ENCODE peak calls at places on chromosomes 4 and X, in seven cellular contexts. One of them, this sample, is unnamed.

GRCh38 chrX:25003066-25003849 is 12.5 kb downstream of the ARX start:
- DNase-seq in H9: peak
- DNase-seq in mesendoderm: peak
- DNase-seq in IMR-90: no peak
- DNase-seq in neuronal stem cell: no peak
- DNase-seq in mesenchymal stem cell: no peak
- DNase-seq in H1: no peak
- DNase-seq in this sample: peak

GRCh38 chr4:120723986-120724385 is 198.5 kb downstream of the PRDM5 start:
- DNase-seq in mesendoderm: no peak
- DNase-seq in IMR-90: no peak
- DNase-seq in mesenchymal stem cell: peak
- DNase-seq in H1: no peak
- DNase-seq in neuronal stem cell: no peak
- DNase-seq in H9: no peak
- DNase-seq in this sample: no peak

GRCh38 chr4:189096717-189097116 is 844.0 kb upstream of the FRG1 start:
- DNase-seq in H9: peak
- DNase-seq in H1: no peak
- DNase-seq in neuronal stem cell: no peak
- DNase-seq in IMR-90: no peak
- DNase-seq in mesendoderm: peak
- DNase-seq in mesenchymal stem cell: no peak
- DNase-seq in this sample: peak

GRCh38 chr4:3708103-3708510 is 58.1 kb upstream of the ADRA2C start:
- DNase-seq in mesenchymal stem cell: no peak
- DNase-seq in H9: no peak
- DNase-seq in H1: no peak
- DNase-seq in neuronal stem cell: no peak
- DNase-seq in mesendoderm: no peak
- DNase-seq in IMR-90: no peak
- DNase-seq in this sample: no peak

GRCh38 chrX:70138622-70139021 is 5.4 kb downstream of the IGBP1 start:
- DNase-seq in neuronal stem cell: no peak
- DNase-seq in IMR-90: no peak
- DNase-seq in H9: no peak
- DNase-seq in mesendoderm: no peak
- DNase-seq in mesenchymal stem cell: no peak
- DNase-seq in H1: no peak
- DNase-seq in this sample: no peak

GRCh38 chr4:15913631-15913970 is 24.9 kb downstream of the FGFBP1 start:
- DNase-seq in H1: no peak
- DNase-seq in neuronal stem cell: no peak
- DNase-seq in mesendoderm: peak
- DNase-seq in H9: no peak
- DNase-seq in IMR-90: peak
- DNase-seq in mesenchymal stem cell: peak
- DNase-seq in this sample: peak

GRCh38 chrX:3169421-3169820 is 128.2 kb downstream of the ARSF start:
- DNase-seq in mesenchymal stem cell: no peak
- DNase-seq in IMR-90: no peak
- DNase-seq in neuronal stem cell: no peak
- DNase-seq in mesendoderm: no peak
- DNase-seq in H1: no peak
- DNase-seq in H9: no peak
- DNase-seq in this sample: no peak

GRCh38 chr4:70601422-70602039 is 9.5 kb downstream of the AMBN start:
- DNase-seq in H1: peak
- DNase-seq in mesendoderm: peak
- DNase-seq in mesenchymal stem cell: peak
- DNase-seq in IMR-90: peak
- DNase-seq in H9: peak
- DNase-seq in neuronal stem cell: peak
- DNase-seq in this sample: peak

GRCh38 chr4:152690706-152691651 is 11.2 kb upstream of the TMEM154 start:
- DNase-seq in H1: no peak
- DNase-seq in mesendoderm: no peak
- DNase-seq in neuronal stem cell: no peak
- DNase-seq in IMR-90: no peak
- DNase-seq in mesenchymal stem cell: peak
- DNase-seq in H9: no peak
- DNase-seq in this sample: no peak

DNA sequence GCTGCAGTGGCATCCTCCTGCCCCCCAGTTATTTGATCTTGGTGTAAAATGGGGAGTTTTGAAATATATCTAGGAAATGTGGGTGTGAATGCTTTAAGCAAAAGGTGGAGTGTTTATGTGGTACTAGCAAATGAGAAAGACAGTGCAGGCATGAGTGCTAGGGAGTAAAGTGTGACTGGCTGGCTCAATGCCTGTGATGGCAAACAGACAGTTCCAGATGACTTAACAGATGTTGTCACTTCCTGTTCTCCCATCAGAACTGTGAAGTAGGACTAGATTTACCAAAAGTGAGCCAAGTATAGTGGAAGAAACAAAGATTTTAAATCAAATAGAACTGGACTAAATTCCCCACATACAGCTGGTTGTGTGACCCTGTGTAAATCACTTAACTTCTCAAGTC is 8.4 kb upstream of the AMOT start:
- DNase-seq in neuronal stem cell: no peak
- DNase-seq in mesendoderm: no peak
- DNase-seq in mesenchymal stem cell: peak
- DNase-seq in H9: no peak
- DNase-seq in H1: no peak
- DNase-seq in IMR-90: peak
- DNase-seq in this sample: no peak
- H2BK120ac ChIP-seq in neuronal stem cell: no peak
- H2BK120ac ChIP-seq in mesendoderm: no peak
- H2BK120ac ChIP-seq in mesenchymal stem cell: no peak
- H2BK120ac ChIP-seq in H9: no peak
- H2BK120ac ChIP-seq in H1: no peak
- H2BK120ac ChIP-seq in IMR-90: no peak
- H2BK120ac ChIP-seq in this sample: peak

GRCh38 chr4:23219779-23220408 is 527.2 kb downstream of the GBA3 start:
- DNase-seq in mesendoderm: no peak
- DNase-seq in H1: no peak
- DNase-seq in H9: no peak
- DNase-seq in mesenchymal stem cell: no peak
- DNase-seq in neuronal stem cell: no peak
- DNase-seq in IMR-90: no peak
- DNase-seq in this sample: no peak
- H4K8ac ChIP-seq in mesendoderm: no peak
- H4K8ac ChIP-seq in H1: no peak
- H4K8ac ChIP-seq in H9: no peak
- H4K8ac ChIP-seq in mesenchymal stem cell: no peak
- H4K8ac ChIP-seq in neuronal stem cell: no peak
- H4K8ac ChIP-seq in IMR-90: no peak
- H4K8ac ChIP-seq in this sample: no peak

GRCh38 chr4:115871596-115871995 is 758.2 kb upstream of the NDST4 start:
- DNase-seq in IMR-90: no peak
- DNase-seq in neuronal stem cell: no peak
- DNase-seq in mesendoderm: no peak
- DNase-seq in H1: no peak
- DNase-seq in H9: no peak
- DNase-seq in mesenchymal stem cell: no peak
- DNase-seq in this sample: no peak

DNA sequence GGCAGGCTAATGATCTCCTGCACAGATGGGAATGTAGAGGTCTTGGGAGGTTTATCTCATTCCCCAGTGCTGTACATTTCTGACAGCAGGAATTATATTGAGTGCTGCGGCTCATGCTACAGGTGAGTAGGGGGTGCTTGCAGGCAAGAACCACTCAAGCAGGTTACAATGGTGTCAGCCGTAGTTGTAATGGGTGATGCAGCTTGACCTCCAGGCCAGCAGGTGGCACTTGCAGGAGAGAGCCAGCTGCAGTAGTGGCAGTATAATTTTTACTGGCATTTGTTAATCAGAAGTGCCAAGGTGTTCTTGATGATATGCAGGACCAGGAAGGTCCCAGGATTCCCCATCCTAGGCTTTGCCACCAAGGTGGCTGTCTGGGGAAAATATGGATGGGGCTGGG is 759.6 kb upstream of the NDST4 start:
- DNase-seq in IMR-90: no peak
- DNase-seq in mesenchymal stem cell: no peak
- DNase-seq in H9: no peak
- DNase-seq in H1: no peak
- DNase-seq in neuronal stem cell: no peak
- DNase-seq in mesendoderm: no peak
- DNase-seq in this sample: no peak
- H2BK120ac ChIP-seq in IMR-90: no peak
- H2BK120ac ChIP-seq in mesenchymal stem cell: no peak
- H2BK120ac ChIP-seq in H9: no peak
- H2BK120ac ChIP-seq in H1: no peak
- H2BK120ac ChIP-seq in neuronal stem cell: no peak
- H2BK120ac ChIP-seq in mesendoderm: no peak
- H2BK120ac ChIP-seq in this sample: no peak

GRCh38 chr4:148204892-148205291 is 237.3 kb downstream of the NR3C2 start:
- DNase-seq in IMR-90: no peak
- DNase-seq in H1: no peak
- DNase-seq in mesenchymal stem cell: no peak
- DNase-seq in neuronal stem cell: no peak
- DNase-seq in H9: no peak
- DNase-seq in mesendoderm: no peak
- DNase-seq in this sample: no peak
- H4K8ac ChIP-seq in IMR-90: no peak
- H4K8ac ChIP-seq in H1: no peak
- H4K8ac ChIP-seq in mesenchymal stem cell: no peak
- H4K8ac ChIP-seq in neuronal stem cell: no peak
- H4K8ac ChIP-seq in H9: no peak
- H4K8ac ChIP-seq in mesendoderm: no peak
- H4K8ac ChIP-seq in this sample: no peak

GRCh38 chr4:110705440-110705782 is 82.5 kb upstream of the PITX2 start:
- DNase-seq in mesendoderm: no peak
- DNase-seq in H9: no peak
- DNase-seq in neuronal stem cell: no peak
- DNase-seq in H1: no peak
- DNase-seq in IMR-90: no peak
- DNase-seq in mesenchymal stem cell: no peak
- DNase-seq in this sample: no peak

GRCh38 chr4:110704748-110705439 is 82.0 kb upstream of the PITX2 start:
- DNase-seq in H9: no peak
- DNase-seq in H1: no peak
- DNase-seq in IMR-90: no peak
- DNase-seq in neuronal stem cell: no peak
- DNase-seq in mesenchymal stem cell: no peak
- DNase-seq in mesendoderm: no peak
- DNase-seq in this sample: no peak

GRCh38 chr4:110702326-110702725 is 79.4 kb upstream of the PITX2 start:
- DNase-seq in neuronal stem cell: no peak
- DNase-seq in mesendoderm: peak
- DNase-seq in mesenchymal stem cell: no peak
- DNase-seq in H9: no peak
- DNase-seq in H1: no peak
- DNase-seq in IMR-90: no peak
- DNase-seq in this sample: peak
- H2BK120ac ChIP-seq in neuronal stem cell: no peak
- H2BK120ac ChIP-seq in mesendoderm: no peak
- H2BK120ac ChIP-seq in mesenchymal stem cell: no peak
- H2BK120ac ChIP-seq in H9: no peak
- H2BK120ac ChIP-seq in H1: no peak
- H2BK120ac ChIP-seq in IMR-90: no peak
- H2BK120ac ChIP-seq in this sample: no peak

GRCh38 chr4:114284629-114285028 is 305.2 kb upstream of the ARSJ start:
- DNase-seq in IMR-90: no peak
- DNase-seq in mesenchymal stem cell: no peak
- DNase-seq in neuronal stem cell: no peak
- DNase-seq in H1: no peak
- DNase-seq in mesendoderm: no peak
- DNase-seq in H9: no peak
- DNase-seq in this sample: no peak
- H4K8ac ChIP-seq in IMR-90: no peak
- H4K8ac ChIP-seq in mesenchymal stem cell: no peak
- H4K8ac ChIP-seq in neuronal stem cell: no peak
- H4K8ac ChIP-seq in H1: no peak
- H4K8ac ChIP-seq in mesendoderm: no peak
- H4K8ac ChIP-seq in H9: no peak
- H4K8ac ChIP-seq in this sample: no peak

GRCh38 chr4:37759833-37760232 is 66.7 kb upstream of the PGM2 start:
- DNase-seq in H1: no peak
- DNase-seq in IMR-90: no peak
- DNase-seq in mesenchymal stem cell: no peak
- DNase-seq in H9: no peak
- DNase-seq in mesendoderm: no peak
- DNase-seq in neuronal stem cell: no peak
- DNase-seq in this sample: no peak
- H2BK120ac ChIP-seq in H1: no peak
- H2BK120ac ChIP-seq in IMR-90: no peak
- H2BK120ac ChIP-seq in mesenchymal stem cell: no peak
- H2BK120ac ChIP-seq in H9: no peak
- H2BK120ac ChIP-seq in mesendoderm: no peak
- H2BK120ac ChIP-seq in neuronal stem cell: no peak
- H2BK120ac ChIP-seq in this sample: no peak

GRCh38 chrX:149570668-149571067 is 16.6 kb downstream of the MAGEA9B start:
- DNase-seq in H9: no peak
- DNase-seq in neuronal stem cell: no peak
- DNase-seq in mesenchymal stem cell: peak
- DNase-seq in H1: no peak
- DNase-seq in mesendoderm: peak
- DNase-seq in IMR-90: peak
- DNase-seq in this sample: peak

GRCh38 chrX:149567621-149568417 is 18.1 kb upstream of the HSFX3 start:
- DNase-seq in neuronal stem cell: no peak
- DNase-seq in IMR-90: no peak
- DNase-seq in H9: no peak
- DNase-seq in mesenchymal stem cell: no peak
- DNase-seq in mesendoderm: no peak
- DNase-seq in H1: no peak
- DNase-seq in this sample: no peak

GRCh38 chrX:149571770-149572169 is 15.5 kb downstream of the MAGEA9B start:
- DNase-seq in neuronal stem cell: no peak
- DNase-seq in mesenchymal stem cell: no peak
- DNase-seq in H1: no peak
- DNase-seq in IMR-90: no peak
- DNase-seq in H9: no peak
- DNase-seq in mesendoderm: no peak
- DNase-seq in this sample: no peak

GRCh38 chrX:149569770-149570169 is 17.5 kb downstream of the MAGEA9B start:
- DNase-seq in H9: no peak
- DNase-seq in IMR-90: no peak
- DNase-seq in neuronal stem cell: no peak
- DNase-seq in mesenchymal stem cell: peak
- DNase-seq in mesendoderm: no peak
- DNase-seq in H1: no peak
- DNase-seq in this sample: no peak

GRCh38 chrX:149568701-149569296 is 18.5 kb downstream of the MAGEA9B start:
- DNase-seq in neuronal stem cell: no peak
- DNase-seq in mesendoderm: no peak
- DNase-seq in H1: no peak
- DNase-seq in H9: no peak
- DNase-seq in IMR-90: no peak
- DNase-seq in mesenchymal stem cell: no peak
- DNase-seq in this sample: no peak
- H4K8ac ChIP-seq in neuronal stem cell: no peak
- H4K8ac ChIP-seq in mesendoderm: no peak
- H4K8ac ChIP-seq in H1: no peak
- H4K8ac ChIP-seq in H9: no peak
- H4K8ac ChIP-seq in IMR-90: no peak
- H4K8ac ChIP-seq in mesenchymal stem cell: no peak
- H4K8ac ChIP-seq in this sample: no peak